ENCODE peak calls at places on chromosomes 7 and 10, in seven cellular contexts. T, Q, S, J, B, P and L are unnamed samples.
A peak's percentile ranks its signal among the peaks of the same experiment; 100 is the strongest.

GRCh38 chr7:134899729-134900128 is 86.6 kb upstream of the AGBL3 start:
- DNase-seq in T (peak; percentile 60), Q (no peak), S (peak; percentile 67), J (no peak), B (no peak), P (peak; percentile 68), L (peak; percentile 71)

GRCh38 chr7:23358152-23358674 is 59.1 kb downstream of the MALSU1 start:
- DNase-seq in T (no peak), Q (no peak), S (no peak), J (no peak), B (no peak), P (no peak), L (no peak)

GRCh38 chr7:134175724-134176350 is 48.7 kb downstream of the LRGUK start:
- DNase-seq in T (no peak), Q (peak; percentile 6), S (no peak), J (no peak), B (no peak), P (peak; percentile 39), L (no peak)

GRCh38 chr7:73758581-73759138 is 11.4 kb downstream of the CLDN3 start:
- DNase-seq in T (peak; percentile 36), Q (no peak), S (no peak), J (no peak), B (no peak), P (no peak), L (no peak)

GRCh38 chr7:774161-775109 is 47.4 kb upstream of the PRKAR1B start:
- DNase-seq in T (peak; percentile 72), Q (peak; percentile 78), S (peak; percentile 7), J (peak; percentile 83), B (no peak), P (peak; percentile 67), L (peak; percentile 32)

GRCh38 chr10:78774999-78775711 is 293.6 kb upstream of the ZMIZ1 start:
- DNase-seq in T (peak; percentile 79), Q (no peak), S (no peak), J (no peak), B (no peak), P (no peak), L (no peak)

GRCh38 chr7:1253591-1254207 is 21.0 kb downstream of the UNCX start:
- DNase-seq in T (no peak), Q (no peak), S (no peak), J (no peak), B (no peak), P (no peak), L (no peak)

GRCh38 chr10:60731134-60731883 is 47.0 kb upstream of the CDK1 start:
- DNase-seq in T (no peak), Q (no peak), S (no peak), J (no peak), B (peak; percentile 79), P (no peak), L (peak; percentile 60)

GRCh38 chr7:77831953-77832352 is 33.4 kb downstream of the PHTF2 start:
- DNase-seq in T (no peak), Q (no peak), S (no peak), J (no peak), B (no peak), P (no peak), L (no peak)

GRCh38 chr7:29035044-29035740 is 77.1 kb upstream of the TRIL start:
- DNase-seq in T (no peak), Q (no peak), S (peak; percentile 65), J (no peak), B (no peak), P (peak; percentile 94), L (peak; percentile 93)

GRCh38 chr7:37145682-37146081 is 303.0 kb downstream of the ELMO1 start:
- DNase-seq in T (no peak), Q (no peak), S (no peak), J (no peak), B (no peak), P (no peak), L (no peak)

GRCh38 chr7:34109936-34110626 is 204.7 kb downstream of the BMPER start:
- DNase-seq in T (no peak), Q (no peak), S (no peak), J (no peak), B (no peak), P (no peak), L (no peak)

GRCh38 chr7:23044581-23044980 is 30.7 kb upstream of the HYCC1 start:
- DNase-seq in T (no peak), Q (no peak), S (no peak), J (no peak), B (no peak), P (no peak), L (no peak)

GRCh38 chr10:71393841-71394475 is 2.8 kb upstream of the CDH23 start:
- DNase-seq in T (no peak), Q (no peak), S (no peak), J (no peak), B (no peak), P (no peak), L (no peak)

GRCh38 chr10:3749597-3750351 is 35.2 kb downstream of the KLF6 start:
- DNase-seq in T (peak; percentile 61), Q (no peak), S (no peak), J (no peak), B (no peak), P (peak; percentile 80), L (no peak)

GRCh38 chr10:78890506-78890905 is 178.3 kb upstream of the ZMIZ1 start:
- DNase-seq in T (no peak), Q (no peak), S (no peak), J (no peak), B (no peak), P (no peak), L (peak; percentile 65)

GRCh38 chr10:125024496-125025234 is 82.7 kb downstream of the ZRANB1 start:
- DNase-seq in T (no peak), Q (no peak), S (no peak), J (no peak), B (no peak), P (no peak), L (no peak)

GRCh38 chr10:112435013-112435619 is 11.6 kb downstream of the ZDHHC6 start:
- DNase-seq in T (peak; percentile 43), Q (peak; percentile 8), S (peak; percentile 55), J (peak; percentile 49), B (peak; percentile 31), P (peak; percentile 68), L (peak; percentile 60)

GRCh38 chr10:92407305-92408016 is 116.5 kb downstream of the MARCHF5 start:
- DNase-seq in T (no peak), Q (peak; percentile 28), S (no peak), J (no peak), B (no peak), P (no peak), L (peak; percentile 81)

DNA sequence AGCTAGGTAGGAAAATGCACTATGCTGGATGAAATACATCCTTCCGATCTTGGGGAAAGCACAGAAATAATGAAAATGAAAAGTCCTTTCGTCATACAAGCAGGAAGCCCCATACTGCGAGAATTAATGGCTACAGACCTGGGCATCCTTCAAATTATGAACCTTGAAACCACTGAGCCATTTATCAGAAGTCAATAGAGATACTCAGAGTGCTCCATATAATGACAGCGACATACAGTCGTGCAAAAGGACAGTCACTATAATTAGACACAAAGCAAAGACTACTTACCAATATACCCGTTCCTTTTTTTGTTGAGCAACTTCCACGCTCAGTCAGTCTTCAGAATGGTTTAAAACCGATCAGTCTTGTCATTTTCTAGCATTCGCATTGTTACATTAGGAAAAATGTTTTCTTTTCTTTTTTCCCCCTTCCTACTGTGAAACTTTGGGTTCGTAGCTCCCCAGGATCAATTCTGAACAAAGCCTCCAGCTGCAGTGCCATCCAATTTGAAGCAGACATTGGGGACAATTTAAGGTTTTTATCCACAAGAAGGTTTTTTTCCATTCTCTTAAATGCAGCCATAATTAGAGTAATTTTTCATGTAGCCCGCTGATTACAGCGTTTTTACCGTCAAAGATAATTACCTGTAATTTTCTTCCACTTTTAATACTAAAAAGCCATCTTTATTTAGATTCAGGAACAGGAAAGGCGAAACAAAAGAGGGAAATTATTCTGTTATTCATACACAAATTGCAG is 6.4 kb downstream of the DLX6 start:
- DNase-seq in T (no peak), Q (no peak), S (no peak), J (peak; percentile 1), B (no peak), P (no peak), L (no peak)
- TF ChIP-seq EZH2 in T (peak; percentile 56), Q (peak; percentile 48), S (no peak), J (peak; percentile 64), B (no peak), P (no peak), L (no peak)

GRCh38 chr7:117283371-117283770 is 39.5 kb downstream of the WNT2 start:
- DNase-seq in T (no peak), Q (no peak), S (no peak), J (no peak), B (no peak), P (peak; percentile 94), L (peak; percentile 4)
- TF ChIP-seq EZH2phosphoT487 in T (no peak), Q (no peak), S (no peak), J (no peak), B (no peak), P (no peak), L (no peak)

GRCh38 chr7:138616085-138616484 is 85.1 kb downstream of the SVOPL start:
- DNase-seq in T (no peak), Q (no peak), S (no peak), J (no peak), B (no peak), P (no peak), L (no peak)
- TF ChIP-seq EZH2 in T (no peak), Q (no peak), S (no peak), J (no peak), B (no peak), P (no peak), L (no peak)

GRCh38 chr7:101235050-101235449 is 2.6 kb downstream of the CLDN15 start:
- DNase-seq in T (no peak), Q (peak; percentile 32), S (no peak), J (peak; percentile 66), B (no peak), P (peak; percentile 23), L (no peak)

GRCh38 chr7:101231644-101232043 is 6.0 kb downstream of the CLDN15 start:
- DNase-seq in T (peak; percentile 58), Q (no peak), S (no peak), J (no peak), B (no peak), P (no peak), L (no peak)

GRCh38 chr7:101233907-101234547 is 3.6 kb downstream of the CLDN15 start:
- DNase-seq in T (no peak), Q (no peak), S (no peak), J (no peak), B (no peak), P (no peak), L (no peak)

GRCh38 chr7:101234636-101235035 is 3.0 kb downstream of the CLDN15 start:
- DNase-seq in T (no peak), Q (no peak), S (no peak), J (no peak), B (no peak), P (no peak), L (no peak)

GRCh38 chr7:101232141-101232821 is 5.3 kb downstream of the CLDN15 start:
- DNase-seq in T (peak; percentile 90), Q (peak; percentile 57), S (no peak), J (peak; percentile 89), B (no peak), P (no peak), L (peak; percentile 68)
- TF ChIP-seq EZH2phosphoT487 in T (no peak), Q (no peak), S (no peak), J (no peak), B (no peak), P (no peak), L (no peak)

GRCh38 chr7:27238979-27239779 is 3.4 kb upstream of the EVX1 start:
- DNase-seq in T (peak; percentile 39), Q (peak; percentile 63), S (no peak), J (peak; percentile 56), B (no peak), P (no peak), L (no peak)
- TF ChIP-seq EZH2 in T (peak; percentile 37), Q (peak; percentile 90), S (no peak), J (peak; percentile 92), B (no peak), P (no peak), L (no peak)

GRCh38 chr10:20486791-20487190 is 410.3 kb downstream of the NEBL start:
- DNase-seq in T (no peak), Q (no peak), S (no peak), J (no peak), B (no peak), P (no peak), L (no peak)
- TF ChIP-seq EZH2phosphoT487 in T (no peak), Q (no peak), S (no peak), J (no peak), B (no peak), P (no peak), L (no peak)